ENCODE peak calls at places on chromosome 21, in nine cellular contexts. X, Q, G, N, C, M, F, H and E are unnamed samples.

GRCh38 chr21:21148009-21148408 is 149.8 kb downstream of the NCAM2 start:
- DNase-seq in X (no peak), F (no peak), M (no peak), Q (no peak), N (no peak), G (no peak), C (no peak), H (no peak), E (no peak)

GRCh38 chr21:30268608-30269197 is 14.0 kb downstream of the KRTAP24-1 start:
- DNase-seq in C (no peak), M (peak; percentile 5), Q (no peak), G (no peak), X (no peak), H (no peak), N (no peak), F (peak; percentile 48), E (peak; percentile 0)

GRCh38 chr21:43333301-43334062 is 93.4 kb downstream of the SIK1 start:
- DNase-seq in X (peak; percentile 49), M (peak; percentile 89), C (no peak), F (peak; percentile 79), H (no peak), Q (peak; percentile 92), G (no peak), N (no peak), E (peak; percentile 92)

GRCh38 chr21:25541042-25541441 is 66.2 kb downstream of the MRPL39 start:
- DNase-seq in G (no peak), F (no peak), Q (no peak), C (no peak), H (no peak), M (no peak), N (no peak), X (no peak), E (no peak)

GRCh38 chr21:34639882-34640788 is 25.2 kb upstream of the RCAN1 start:
- DNase-seq in M (peak; percentile 19), G (peak; percentile 2), Q (no peak), C (no peak), N (no peak), F (no peak), H (peak; percentile 30), X (no peak), E (peak; percentile 11)

GRCh38 chr21:29217818-29218252 is 80.9 kb upstream of the BACH1 start:
- DNase-seq in G (no peak), M (peak; percentile 98), N (no peak), Q (peak; percentile 97), C (no peak), F (no peak), H (no peak), X (no peak), E (peak; percentile 99)

GRCh38 chr21:34889287-34889536 is 159.9 kb downstream of the RUNX1 start:
- DNase-seq in G (no peak), Q (peak; percentile 80), H (peak; percentile 55), N (peak; percentile 39), C (peak; percentile 89), F (peak; percentile 44), X (peak; percentile 42), M (peak; percentile 82), E (peak; percentile 80)

GRCh38 chr21:29647353-29647781 is 292.4 kb downstream of the GRIK1 start:
- DNase-seq in M (peak; percentile 74), F (no peak), H (no peak), X (no peak), N (no peak), C (no peak), Q (no peak), G (no peak), E (peak; percentile 77)

GRCh38 chr21:28754127-28754611 is 238.5 kb downstream of the LTN1 start:
- DNase-seq in F (peak; percentile 93), C (peak; percentile 68), H (no peak), Q (peak; percentile 93), M (peak; percentile 94), N (no peak), X (peak; percentile 46), G (no peak), E (peak; percentile 99)

GRCh38 chr21:41510500-41510899 is 2.5 kb upstream of the TMPRSS2 start:
- DNase-seq in C (no peak), M (no peak), F (no peak), G (no peak), N (no peak), X (no peak), H (peak; percentile 91), Q (no peak), E (no peak)

GRCh38 chr21:41507521-41508414 is at the start of gene TMPRSS2:
- DNase-seq in N (no peak), Q (no peak), F (peak; percentile 55), H (peak; percentile 93), G (no peak), M (no peak), X (no peak), C (no peak), E (no peak)

GRCh38 chr21:41508415-41509205 is 652 bp upstream of the TMPRSS2 start:
- DNase-seq in Q (no peak), N (no peak), F (no peak), X (no peak), C (no peak), G (no peak), M (no peak), H (peak; percentile 83), E (no peak)

GRCh38 chr21:41509733-41510132 is 1.8 kb upstream of the TMPRSS2 start:
- DNase-seq in N (no peak), Q (no peak), X (no peak), M (no peak), H (no peak), F (no peak), G (no peak), C (no peak), E (no peak)

GRCh38 chr21:41509206-41509496 is 1.2 kb upstream of the TMPRSS2 start:
- DNase-seq in H (no peak), F (no peak), X (no peak), C (no peak), Q (no peak), M (no peak), N (no peak), G (no peak), E (no peak)
- H3K4me3 ChIP-seq in H (no peak overlapping the region), F (no peak overlapping the region), X (no peak overlapping the region), C (no peak overlapping the region), Q (no peak overlapping the region), M (no peak overlapping the region), N (no peak overlapping the region), G (no peak overlapping the region), E (no peak overlapping the region)

GRCh38 chr21:16587141-16587570 is 857.4 kb downstream of the USP25 start:
- DNase-seq in C (peak; percentile 75), G (no peak), X (peak; percentile 32), N (no peak), Q (peak; percentile 82), M (peak; percentile 96), F (no peak), H (no peak), E (peak; percentile 93)
- H3K4me3 ChIP-seq in C (peak overlapping the region; percentile 45), G (no peak overlapping the region), X (peak overlapping the region; percentile 20), N (no peak overlapping the region), Q (peak overlapping the region; percentile 70), M (peak overlapping the region; percentile 44), F (no peak overlapping the region), H (no peak overlapping the region), E (no peak overlapping the region)

GRCh38 chr21:41316641-41317392 is at the start of gene FAM3B:
- DNase-seq in Q (no peak), F (peak; percentile 46), G (no peak), X (no peak), H (peak; percentile 82), N (no peak), M (no peak), C (peak; percentile 71), E (no peak)
- H3K4me3 ChIP-seq in Q (no peak within 1 kb of the TSS), F (peak within 1 kb of the TSS; percentile 28), G (no peak within 1 kb of the TSS), X (no peak within 1 kb of the TSS), H (peak within 1 kb of the TSS; percentile 82), N (no peak within 1 kb of the TSS), M (no peak within 1 kb of the TSS), C (peak within 1 kb of the TSS; percentile 2), E (no peak within 1 kb of the TSS)

DNA sequence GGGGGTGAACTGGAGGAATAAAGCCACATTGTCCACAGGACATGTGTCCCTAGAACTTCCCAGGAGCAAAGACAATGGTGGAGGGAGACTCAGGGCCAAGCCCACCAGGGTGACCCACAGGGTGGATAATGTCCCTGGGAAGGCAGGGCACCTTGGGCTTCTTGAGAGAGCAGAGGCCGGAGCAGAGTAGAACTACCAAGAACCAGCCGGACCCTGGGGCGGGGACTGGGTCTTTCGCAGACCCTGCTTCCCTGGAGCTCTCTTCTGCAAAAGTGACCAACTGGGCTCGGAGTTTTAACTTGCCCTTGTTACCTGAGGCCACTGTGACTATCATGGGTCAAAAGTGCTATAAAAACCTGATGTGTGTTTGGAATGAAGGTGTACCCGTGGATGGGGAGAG is 875 bp upstream of the FAM3B start:
- DNase-seq in H (no peak), N (no peak), X (no peak), Q (no peak), G (no peak), F (no peak), C (no peak), M (no peak), E (no peak)
- H3K4me3 ChIP-seq in H (no peak overlapping the region), N (no peak overlapping the region), X (no peak overlapping the region), Q (no peak overlapping the region), G (no peak overlapping the region), F (no peak overlapping the region), C (no peak overlapping the region), M (no peak overlapping the region), E (no peak overlapping the region)

DNA sequence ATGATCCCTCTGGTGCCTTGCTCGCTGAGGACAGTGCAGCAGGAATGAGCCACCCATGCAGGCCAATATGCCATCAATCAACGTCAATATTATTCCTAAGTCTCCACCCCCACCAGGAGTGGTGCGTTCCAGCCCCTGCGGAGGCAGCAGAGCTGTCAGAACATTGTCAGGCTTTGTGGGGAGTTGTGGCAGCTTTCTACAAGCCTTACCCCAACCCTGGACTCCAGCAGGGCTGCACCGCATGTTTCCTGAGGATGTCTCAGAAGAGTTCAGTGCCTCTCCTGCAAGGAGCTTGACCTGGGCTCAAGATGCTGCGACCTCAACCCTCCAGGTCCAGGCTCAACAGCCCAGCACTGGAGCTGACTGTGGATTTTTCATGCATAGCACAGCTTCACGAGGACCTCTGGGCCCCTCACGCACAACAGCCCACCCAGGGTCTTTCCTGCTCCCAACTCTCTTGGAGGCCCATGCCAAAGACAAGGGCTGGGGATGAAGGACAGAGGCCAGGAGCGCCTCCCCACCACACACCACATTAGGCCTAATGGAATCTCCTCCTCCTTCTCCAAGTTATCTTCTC is 67.5 kb downstream of the PSMG1 start:
- DNase-seq in M (no peak), H (no peak), G (no peak), X (no peak), Q (peak; percentile 27), C (peak; percentile 44), N (no peak), F (no peak), E (no peak)
- H3K4me3 ChIP-seq in M (no peak overlapping the region), H (no peak overlapping the region), G (no peak overlapping the region), X (no peak overlapping the region), Q (no peak overlapping the region), C (no peak overlapping the region), N (no peak overlapping the region), F (no peak overlapping the region), E (no peak overlapping the region)

DNA sequence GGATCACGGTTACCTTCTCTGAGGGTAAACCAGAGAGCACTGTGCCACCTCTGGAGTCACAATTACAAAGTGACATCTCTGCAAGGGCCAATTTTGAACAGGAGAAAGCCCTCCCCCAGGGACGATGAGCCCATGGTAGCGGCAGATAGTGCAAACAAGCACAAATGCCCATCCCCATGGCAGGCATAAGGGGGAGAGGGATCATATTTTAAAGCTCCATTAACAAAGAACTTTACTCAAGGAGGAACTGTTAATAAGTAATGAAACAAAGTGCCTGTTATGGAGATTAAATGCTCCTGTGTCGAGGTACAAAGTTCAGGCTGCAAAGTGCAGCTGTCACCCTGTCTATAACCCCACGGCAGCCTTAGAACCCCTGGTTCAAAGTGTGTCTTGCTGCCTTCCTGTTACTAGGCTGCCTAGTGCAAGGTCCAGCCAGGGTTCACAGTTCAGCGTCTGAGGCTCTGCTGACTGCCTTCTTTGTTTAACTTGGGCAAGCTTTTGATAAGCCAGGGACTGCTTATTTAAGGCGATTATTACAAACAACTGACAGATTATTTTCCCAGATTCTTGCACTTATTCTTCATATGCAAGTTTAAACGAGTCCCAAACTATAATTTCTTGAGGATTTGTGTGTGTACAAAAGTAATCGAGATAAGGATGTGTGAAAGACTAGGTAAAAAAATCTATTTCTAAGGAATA is 75.7 kb upstream of the NRIP1 start:
- DNase-seq in G (no peak), H (peak; percentile 99), C (no peak), Q (no peak), F (peak; percentile 15), X (no peak), M (peak; percentile 26), N (no peak), E (no peak)
- H3K4me3 ChIP-seq in G (no peak overlapping the region), H (peak overlapping the region; percentile 23), C (no peak overlapping the region), Q (no peak overlapping the region), F (no peak overlapping the region), X (no peak overlapping the region), M (no peak overlapping the region), N (no peak overlapping the region), E (no peak overlapping the region)